ENCODE peak calls at places on chromosomes 1 and 21, in four cellular contexts. One of them, this sample, is unnamed.

GRCh38 chr1:109850827-109851226 is 59.8 kb upstream of the CSF1 start:
- DNase-seq in H1: no peak
- DNase-seq in K562: no peak
- DNase-seq in HepG2: no peak
- DNase-seq in this sample: no peak

GRCh38 chr21:40850071-40850470 is 3.1 kb upstream of the DSCAM start:
- DNase-seq in H1: no peak
- DNase-seq in K562: no peak
- DNase-seq in HepG2: no peak
- DNase-seq in this sample: no peak

GRCh38 chr1:44817771-44818495 is 9.6 kb downstream of the BTBD19 start:
- DNase-seq in H1: no peak
- DNase-seq in K562: no peak
- DNase-seq in HepG2: no peak
- DNase-seq in this sample: no peak

GRCh38 chr1:224238212-224238611 is 55.2 kb downstream of the DEGS1 start:
- DNase-seq in H1: no peak
- DNase-seq in K562: no peak
- DNase-seq in HepG2: no peak
- DNase-seq in this sample: no peak

GRCh38 chr1:19639999-19640362 is 4.1 kb upstream of the NBL1 start:
- DNase-seq in H1: no peak
- DNase-seq in K562: no peak
- DNase-seq in HepG2: peak; percentile 58
- DNase-seq in this sample: peak; percentile 36

GRCh38 chr1:85351202-85351828 is 74.9 kb upstream of the BCL10 start:
- DNase-seq in H1: no peak
- DNase-seq in K562: no peak
- DNase-seq in HepG2: no peak
- DNase-seq in this sample: no peak

GRCh38 chr1:118963456-118964430 is 24.4 kb downstream of the TBX15 start:
- DNase-seq in H1: no peak
- DNase-seq in K562: no peak
- DNase-seq in HepG2: peak; percentile 99
- DNase-seq in this sample: peak; percentile 55

GRCh38 chr1:94792473-94792875 is 27.7 kb upstream of the SLC44A3 start:
- DNase-seq in H1: no peak
- DNase-seq in K562: no peak
- DNase-seq in HepG2: no peak
- DNase-seq in this sample: peak; percentile 38

GRCh38 chr1:55580845-55581332 is 365.7 kb upstream of the USP24 start:
- DNase-seq in H1: no peak
- DNase-seq in K562: no peak
- DNase-seq in HepG2: peak; percentile 25
- DNase-seq in this sample: no peak

GRCh38 chr1:156601892-156602291 is 613 bp upstream of the GPATCH4 start:
- DNase-seq in H1: no peak
- DNase-seq in K562: no peak
- DNase-seq in HepG2: no peak
- DNase-seq in this sample: no peak
- TF ChIP-seq RNF2 in H1: no peak
- TF ChIP-seq RNF2 in K562: no peak
- TF ChIP-seq RNF2 in HepG2: no peak
- TF ChIP-seq RNF2 in this sample: no peak

DNA sequence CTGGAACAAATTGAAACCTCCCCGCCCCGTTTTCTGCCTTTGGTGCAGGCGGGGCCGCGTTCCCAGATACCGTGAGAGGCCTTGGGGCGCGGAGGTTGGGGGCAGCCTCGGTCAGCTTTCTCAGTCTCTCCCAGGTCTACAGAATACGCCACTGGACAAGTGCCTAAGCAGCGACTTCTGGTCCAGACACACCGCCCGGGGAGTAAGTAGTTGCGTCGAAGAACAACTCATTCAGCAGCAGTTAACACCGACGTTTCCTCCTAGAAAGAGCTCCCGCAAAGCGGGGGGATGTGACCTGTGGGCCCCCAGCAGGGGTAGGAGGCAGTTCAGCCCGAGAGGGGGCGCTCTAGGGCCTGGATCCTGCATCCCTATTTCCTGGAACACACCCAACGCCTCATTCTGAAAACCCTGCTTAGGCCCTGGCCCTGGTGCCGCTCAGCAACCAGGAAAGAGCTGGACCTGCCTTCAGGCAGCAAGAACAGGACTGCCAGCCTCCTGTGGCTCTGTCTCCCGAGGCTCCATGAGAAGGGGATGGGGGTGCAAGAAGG is 6.5 kb upstream of the BARHL2 start:
- DNase-seq in H1: no peak
- DNase-seq in K562: no peak
- DNase-seq in HepG2: no peak
- DNase-seq in this sample: no peak
- TF ChIP-seq RNF2 in H1: peak; percentile 6
- TF ChIP-seq RNF2 in K562: no peak
- TF ChIP-seq RNF2 in HepG2: no peak
- TF ChIP-seq RNF2 in this sample: no peak

GRCh38 chr1:205642679-205643307 is 11.0 kb upstream of the ELK4 start:
- DNase-seq in H1: no peak
- DNase-seq in K562: no peak
- DNase-seq in HepG2: peak; percentile 39
- DNase-seq in this sample: no peak

GRCh38 chr1:205645494-205645893 is 13.7 kb upstream of the ELK4 start:
- DNase-seq in H1: no peak
- DNase-seq in K562: peak; percentile 21
- DNase-seq in HepG2: no peak
- DNase-seq in this sample: no peak

GRCh38 chr1:205652984-205653383 is 21.2 kb upstream of the ELK4 start:
- DNase-seq in H1: no peak
- DNase-seq in K562: no peak
- DNase-seq in HepG2: no peak
- DNase-seq in this sample: no peak

DNA sequence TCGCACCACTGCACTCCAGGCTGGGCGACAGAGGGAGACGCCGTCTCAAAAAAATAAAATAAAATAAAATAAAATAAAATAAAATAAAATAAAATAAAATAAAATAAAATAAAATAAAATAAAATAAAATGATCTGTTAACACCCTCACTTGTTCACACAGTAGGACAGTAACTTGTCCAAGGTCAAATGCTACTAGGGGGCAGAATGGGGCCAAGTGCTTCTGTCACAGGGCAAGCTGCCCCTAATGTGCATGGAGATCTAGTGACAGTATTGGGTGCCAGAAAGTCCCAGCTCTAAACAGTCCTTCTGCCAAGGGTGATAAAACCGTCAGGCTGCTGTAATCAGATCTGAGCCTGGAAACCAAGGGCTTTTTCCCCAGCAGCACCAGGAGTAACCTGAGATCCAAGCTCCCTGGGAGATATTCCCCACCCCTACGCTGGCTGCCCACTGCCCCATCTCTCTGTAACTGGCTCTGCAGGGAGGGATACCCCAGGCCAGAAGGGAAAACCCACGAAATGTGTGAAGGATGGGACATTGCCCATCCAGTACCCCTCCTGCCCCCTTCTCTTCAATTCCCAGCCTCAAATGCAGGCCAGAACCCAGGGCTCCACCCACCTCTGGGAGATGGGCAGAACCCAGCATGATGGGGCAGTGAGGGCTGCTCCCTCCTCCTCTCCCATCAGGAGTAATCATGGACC is 16.6 kb upstream of the ELK4 start:
- DNase-seq in H1: no peak
- DNase-seq in K562: peak; percentile 38
- DNase-seq in HepG2: no peak
- DNase-seq in this sample: no peak
- TF ChIP-seq RNF2 in H1: no peak
- TF ChIP-seq RNF2 in K562: no peak
- TF ChIP-seq RNF2 in HepG2: no peak
- TF ChIP-seq RNF2 in this sample: no peak

GRCh38 chr1:8206397-8206796 is 111.5 kb upstream of the SLC45A1 start:
- DNase-seq in H1: no peak
- DNase-seq in K562: no peak
- DNase-seq in HepG2: no peak
- DNase-seq in this sample: no peak

GRCh38 chr1:8205771-8206170 is 112.1 kb upstream of the SLC45A1 start:
- DNase-seq in H1: no peak
- DNase-seq in K562: no peak
- DNase-seq in HepG2: no peak
- DNase-seq in this sample: no peak

GRCh38 chr1:8203056-8203455 is 114.9 kb upstream of the SLC45A1 start:
- DNase-seq in H1: no peak
- DNase-seq in K562: no peak
- DNase-seq in HepG2: no peak
- DNase-seq in this sample: no peak

GRCh38 chr1:8203551-8203950 is 114.4 kb upstream of the SLC45A1 start:
- DNase-seq in H1: no peak
- DNase-seq in K562: no peak
- DNase-seq in HepG2: no peak
- DNase-seq in this sample: no peak

DNA sequence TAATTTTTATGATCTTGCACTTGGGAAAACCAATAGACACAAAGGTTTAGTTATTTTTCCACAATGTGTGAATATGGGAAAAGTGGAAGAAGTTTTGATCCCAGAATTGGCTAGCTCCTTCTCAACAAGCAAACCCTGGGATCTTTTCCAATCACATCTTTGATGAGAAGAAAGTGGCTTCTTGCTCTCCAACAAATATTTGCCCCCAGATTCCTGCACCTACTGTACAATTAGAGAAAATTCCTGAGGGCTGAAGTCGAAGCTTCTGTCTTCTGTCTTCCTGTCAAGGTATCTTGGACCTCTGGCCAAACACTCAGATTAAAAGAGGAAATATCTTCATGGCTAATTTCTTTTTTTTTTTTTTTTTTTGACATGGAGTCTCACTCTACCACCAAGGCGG is 113.1 kb upstream of the SLC45A1 start:
- DNase-seq in H1: no peak
- DNase-seq in K562: no peak
- DNase-seq in HepG2: no peak
- DNase-seq in this sample: no peak
- TF ChIP-seq RNF2 in H1: no peak
- TF ChIP-seq RNF2 in K562: no peak
- TF ChIP-seq RNF2 in HepG2: no peak
- TF ChIP-seq RNF2 in this sample: no peak

DNA sequence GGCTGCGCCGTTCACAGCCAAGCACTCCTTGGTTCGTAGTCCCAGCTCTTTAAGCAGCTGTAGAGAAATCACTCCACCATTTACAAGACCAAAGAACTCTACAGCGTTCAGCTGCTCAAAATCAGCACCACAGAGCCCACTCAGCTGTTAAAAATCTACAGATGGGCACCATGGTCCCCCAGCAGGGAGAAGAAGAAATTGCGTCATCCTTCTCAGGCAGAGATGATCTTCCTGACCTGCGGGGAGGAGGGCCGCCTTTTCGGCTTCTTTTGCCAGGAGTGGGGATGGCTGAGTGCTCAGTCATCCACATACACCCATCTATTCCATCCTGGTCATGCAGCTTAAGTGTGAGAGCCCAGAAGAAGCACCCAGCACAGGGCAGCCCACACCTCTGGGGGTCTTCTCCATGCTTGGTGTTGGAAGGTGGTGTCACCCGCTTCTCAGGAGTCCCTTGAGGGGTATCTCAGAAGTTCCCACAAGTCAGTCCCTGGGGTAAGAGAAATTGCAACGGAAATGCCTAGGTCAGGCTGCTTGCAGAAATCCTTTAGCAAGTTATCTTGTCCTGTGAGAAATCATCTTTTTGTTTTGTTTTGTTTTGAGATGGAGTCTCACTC is 163.8 kb downstream of the NPHP4 start:
- DNase-seq in H1: no peak
- DNase-seq in K562: no peak
- DNase-seq in HepG2: no peak
- DNase-seq in this sample: no peak
- TF ChIP-seq RNF2 in H1: no peak
- TF ChIP-seq RNF2 in K562: no peak
- TF ChIP-seq RNF2 in HepG2: no peak
- TF ChIP-seq RNF2 in this sample: no peak

DNA sequence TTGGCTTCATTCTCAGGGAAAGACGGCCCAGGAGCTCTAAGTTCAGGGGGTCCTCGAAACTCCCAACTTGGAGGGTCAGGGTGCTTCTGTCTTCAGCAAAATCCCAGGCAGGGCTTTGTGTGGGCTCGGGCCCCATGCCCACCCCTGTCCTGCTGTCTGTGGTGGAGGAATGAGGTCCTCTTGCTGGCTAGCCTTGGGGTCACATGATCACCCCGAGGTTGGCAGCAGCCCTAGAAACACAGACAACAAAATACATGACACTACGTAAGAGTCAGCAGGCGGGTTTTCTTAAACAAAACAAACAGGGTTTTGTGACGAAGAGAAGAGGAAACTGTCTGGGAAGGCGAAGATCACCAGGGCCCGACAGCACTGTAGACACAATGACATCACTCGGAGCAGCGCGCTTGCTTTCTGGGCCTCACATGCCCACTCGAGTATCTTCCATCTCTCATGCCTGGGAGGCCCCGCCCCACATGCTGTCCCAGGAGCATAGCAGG is 94.9 kb downstream of the SIK1 start:
- DNase-seq in H1: no peak
- DNase-seq in K562: no peak
- DNase-seq in HepG2: no peak
- DNase-seq in this sample: peak; percentile 98
- TF ChIP-seq RNF2 in H1: no peak
- TF ChIP-seq RNF2 in K562: no peak
- TF ChIP-seq RNF2 in HepG2: no peak
- TF ChIP-seq RNF2 in this sample: no peak

DNA sequence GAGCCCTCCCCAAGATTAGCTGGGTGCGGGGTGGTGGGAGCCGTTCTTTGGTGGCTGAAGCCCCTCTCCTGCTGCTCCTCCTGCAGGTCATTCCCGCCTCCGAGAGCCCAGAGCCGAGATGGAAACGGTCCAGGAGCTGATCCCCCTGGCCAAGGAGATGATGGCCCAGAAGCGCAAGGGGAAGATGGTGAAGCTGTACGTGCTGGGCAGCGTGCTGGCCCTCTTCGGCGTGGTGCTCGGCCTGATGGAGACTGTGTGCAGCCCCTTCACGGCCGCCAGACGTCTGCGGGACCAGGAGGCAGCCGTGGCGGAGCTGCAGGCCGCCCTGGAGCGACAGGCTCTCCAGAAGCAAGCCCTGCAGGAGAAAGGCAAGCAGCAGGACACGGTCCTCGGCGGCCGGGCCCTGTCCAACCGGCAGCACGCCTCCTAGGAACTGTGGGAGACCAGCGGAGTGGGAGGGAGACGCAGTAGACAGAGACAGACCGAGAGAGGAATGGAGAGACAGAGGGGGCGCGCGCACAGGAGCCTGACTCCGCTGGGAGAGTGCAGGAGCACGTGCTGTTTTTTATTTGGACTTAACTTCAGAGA is 449 bp downstream of the G0S2 start:
- DNase-seq in H1: no peak
- DNase-seq in K562: no peak
- DNase-seq in HepG2: no peak
- DNase-seq in this sample: no peak
- TF ChIP-seq RNF2 in H1: no peak
- TF ChIP-seq RNF2 in K562: no peak
- TF ChIP-seq RNF2 in HepG2: no peak
- TF ChIP-seq RNF2 in this sample: no peak

This sample was measured in A549.